ENCODE peak calls at places on chromosomes 6 and 20, in four cellular contexts. W is dorsolateral prefrontal cortex; R is CD8-positive, alpha-beta memory T cell; S is NB4. Z is an unnamed sample.

GRCh38 chr6:123771126-123771525 is 32.5 kb upstream of the NKAIN2 start:
- DNase-seq in R (no peak), W (no peak), S (no peak), Z (no peak)

GRCh38 chr20:18032977-18033892 is 24.5 kb downstream of the OVOL2 start:
- DNase-seq in W (no peak), R (no peak), S (no peak), Z (no peak)

GRCh38 chr20:50580016-50580747 is 70.0 kb downstream of the PTPN1 start:
- DNase-seq in S (peak; percentile 64), R (peak; percentile 59), W (peak; percentile 61), Z (no peak)

GRCh38 chr6:138025528-138025941 is 81.7 kb downstream of the PERP start:
- DNase-seq in W (no peak), R (no peak), S (no peak), Z (no peak)

GRCh38 chr20:37007898-37008649 is 56.6 kb upstream of the SAMHD1 start:
- DNase-seq in R (peak; percentile 58), S (peak; percentile 74), W (no peak), Z (peak; percentile 35)

GRCh38 chr6:143694560-143694959 is 16.8 kb downstream of the PHACTR2 start:
- DNase-seq in S (no peak), R (no peak), W (no peak), Z (no peak)

GRCh38 chr6:36765943-36766648 is 68.5 kb downstream of the RAB44 start:
- DNase-seq in S (peak; percentile 88), W (peak; percentile 72), R (peak; percentile 82), Z (peak; percentile 69)

GRCh38 chr20:47876348-47877056 is 91.2 kb upstream of the SULF2 start:
- DNase-seq in W (no peak), S (no peak), R (no peak), Z (no peak)

GRCh38 chr6:9224539-9224938 is 789.2 kb upstream of the SLC35B3 start:
- DNase-seq in S (no peak), W (no peak), R (no peak), Z (no peak)

GRCh38 chr20:1900321-1900791 is 5.1 kb downstream of the SIRPA start:
- DNase-seq in R (no peak), W (no peak), S (peak; percentile 80), Z (peak; percentile 45)

GRCh38 chr6:56984374-56984773 is 29.5 kb downstream of the BEND6 start:
- DNase-seq in S (peak; percentile 83), W (no peak), R (no peak), Z (peak; percentile 15)

GRCh38 chr20:46284028-46284427 is 24.3 kb downstream of the CDH22 start:
- DNase-seq in S (no peak), W (no peak), R (peak; percentile 10), Z (no peak)

GRCh38 chr20:31740208-31740607 is 1.1 kb downstream of the TPX2 start:
- DNase-seq in W (no peak), S (peak; percentile 61), R (no peak), Z (peak; percentile 37)

GRCh38 chr6:89887452-89888137 is 6.7 kb upstream of the GJA10 start:
- DNase-seq in R (no peak), W (no peak), S (no peak), Z (no peak)

GRCh38 chr20:22775671-22776139 is 191.3 kb upstream of the FOXA2 start:
- DNase-seq in W (no peak), S (no peak), R (no peak), Z (no peak)

GRCh38 chr6:14361956-14362587 is 244.5 kb downstream of the CD83 start:
- DNase-seq in R (no peak), S (no peak), W (no peak), Z (no peak)

GRCh38 chr6:16286151-16286522 is 47.8 kb downstream of the GMPR start:
- DNase-seq in R (no peak), S (peak; percentile 76), W (peak; percentile 64), Z (peak; percentile 17)

GRCh38 chr6:163828038-163828790 is 413.7 kb downstream of the QKI start:
- DNase-seq in S (no peak), W (no peak), R (no peak), Z (no peak)

GRCh38 chr6:31878761-31879542 is at the start of gene SLC44A4:
- DNase-seq in S (no peak), W (no peak), R (no peak), Z (no peak)

GRCh38 chr6:139152088-139152891 is 17.4 kb downstream of the HECA start:
- DNase-seq in S (no peak), W (no peak), R (no peak), Z (no peak)

GRCh38 chr20:11949711-11950110 is 32.0 kb downstream of the BTBD3 start:
- DNase-seq in W (no peak), S (no peak), R (no peak), Z (no peak)

GRCh38 chr20:21512634-21513180 is 1.2 kb downstream of the NKX2-2 start:
- DNase-seq in S (no peak), R (no peak), W (no peak), Z (no peak)
- H3K4me3 ChIP-seq in S (no peak overlapping the region), R (no peak overlapping the region), W (peak overlapping the region; percentile 65), Z (no peak overlapping the region)

GRCh38 chr6:43274916-43275597 is 23.0 kb upstream of the SLC22A7 start:
- DNase-seq in R (peak; percentile 59), W (no peak), S (no peak), Z (no peak)
- H3K4me3 ChIP-seq in R (peak overlapping the region; percentile 66), W (peak overlapping the region; percentile 65), S (no peak overlapping the region), Z (no peak overlapping the region)

GRCh38 chr6:108175592-108176279 is 9.9 kb downstream of the NR2E1 start:
- DNase-seq in W (no peak), S (peak; percentile 39), R (no peak), Z (no peak)

GRCh38 chr6:108179741-108180140 is 13.9 kb downstream of the NR2E1 start:
- DNase-seq in W (no peak), S (no peak), R (no peak), Z (no peak)

GRCh38 chr6:108175176-108175591 is 9.4 kb downstream of the NR2E1 start:
- DNase-seq in S (no peak), R (no peak), W (no peak), Z (no peak)

GRCh38 chr6:108174371-108175175 is 8.8 kb downstream of the NR2E1 start:
- DNase-seq in S (peak; percentile 36), R (no peak), W (no peak), Z (no peak)

GRCh38 chr6:108176281-108177089 is 10.7 kb downstream of the NR2E1 start:
- DNase-seq in S (no peak), R (no peak), W (no peak), Z (no peak)
- H3K4me3 ChIP-seq in S (no peak overlapping the region), R (no peak overlapping the region), W (no peak overlapping the region), Z (no peak overlapping the region)

GRCh38 chr20:57131077-57131476 is 135.4 kb downstream of the BMP7 start:
- DNase-seq in W (no peak), R (no peak), S (no peak), Z (no peak)

GRCh38 chr20:57130160-57130772 is 136.2 kb downstream of the BMP7 start:
- DNase-seq in W (no peak), S (peak; percentile 70), R (no peak), Z (no peak)

GRCh38 chr20:57131601-57132391 is 134.6 kb downstream of the BMP7 start:
- DNase-seq in S (no peak), R (no peak), W (no peak), Z (no peak)

GRCh38 chr20:57128051-57128757 is 138.2 kb downstream of the BMP7 start:
- DNase-seq in R (no peak), W (no peak), S (no peak), Z (no peak)

GRCh38 chr20:57129303-57129702 is 137.1 kb downstream of the BMP7 start:
- DNase-seq in W (no peak), S (no peak), R (no peak), Z (no peak)
- H3K4me3 ChIP-seq in W (no peak overlapping the region), S (no peak overlapping the region), R (no peak overlapping the region), Z (no peak overlapping the region)